ENCODE peak calls at places on chromosomes 12 and 14, in ten cellular contexts. X, R, V, N, K, U, O, Z, I and L are unnamed samples.

GRCh38 chr14:77707355-77707723 is 484 bp downstream of the ALKBH1 start:
- DNase-seq in O (no peak), K (no peak), Z (no peak), U (no peak), V (no peak), I (no peak), N (peak), X (peak), R (peak), L (no peak)

GRCh38 chr14:105382343-105383082 is 15.8 kb upstream of the TEX22 start:
- DNase-seq in N (no peak), O (no peak), K (no peak), U (no peak), X (no peak), R (no peak), I (no peak), V (no peak), Z (no peak), L (no peak)

GRCh38 chr12:53624956-53625355 is 1.2 kb downstream of the ATF7 start:
- DNase-seq in O (no peak), R (no peak), V (no peak), I (no peak), Z (no peak), N (no peak), X (no peak), K (no peak), U (no peak), L (no peak)

GRCh38 chr14:32933943-32934890 is 4.5 kb upstream of the NPAS3 start:
- DNase-seq in U (no peak), I (no peak), R (peak), N (no peak), O (no peak), Z (no peak), K (no peak), X (peak), V (no peak), L (no peak)

GRCh38 chr12:82650627-82651337 is 35.9 kb upstream of the TMTC2 start:
- DNase-seq in Z (no peak), R (peak), O (no peak), K (peak), U (no peak), X (no peak), I (peak), N (peak), V (no peak), L (peak)

GRCh38 chr12:46722737-46723136 is 103.1 kb downstream of the SLC38A4 start:
- DNase-seq in U (no peak), O (no peak), V (no peak), N (no peak), X (no peak), Z (no peak), K (no peak), R (no peak), I (peak), L (no peak)

GRCh38 chr14:90091393-90091792 is 29.6 kb downstream of the KCNK13 start:
- DNase-seq in U (no peak), K (no peak), V (no peak), X (no peak), R (no peak), O (no peak), I (no peak), N (no peak), Z (no peak), L (no peak)

GRCh38 chr14:73943083-73943482 is 6.8 kb downstream of the FAM161B start:
- DNase-seq in K (no peak), U (no peak), Z (peak), R (no peak), I (no peak), O (no peak), N (no peak), X (no peak), V (no peak), L (peak)

GRCh38 chr14:38255408-38255672 is 553 bp downstream of the CLEC14A start:
- DNase-seq in V (no peak), I (peak), R (no peak), U (no peak), N (no peak), Z (no peak), K (no peak), O (no peak), X (no peak), L (no peak)

GRCh38 chr12:93939641-93940040 is 208.7 kb upstream of the PLXNC1 start:
- DNase-seq in N (no peak), O (no peak), I (no peak), U (no peak), Z (no peak), K (no peak), X (no peak), R (no peak), V (no peak), L (no peak)

DNA sequence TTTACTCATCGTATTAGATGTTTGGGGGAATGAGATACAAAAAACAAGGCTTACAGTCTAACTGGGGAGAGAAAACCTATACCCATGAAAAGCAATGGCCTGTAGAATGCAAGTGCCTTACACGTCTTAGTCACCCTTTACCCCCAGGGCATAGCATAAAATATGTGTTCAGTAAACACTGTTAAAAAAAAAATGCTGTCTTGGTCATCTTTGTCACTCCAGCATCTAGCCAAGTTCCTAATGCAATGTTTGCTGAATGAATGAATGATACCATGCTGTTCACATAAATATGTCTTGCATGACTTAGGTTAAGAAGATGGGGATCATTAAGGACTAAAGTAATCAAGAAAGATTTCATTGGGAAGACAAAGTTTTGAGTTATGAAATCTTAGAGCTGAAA is 38.5 kb downstream of the PPP2R5E start:
- DNase-seq in N (no peak), Z (no peak), X (no peak), V (no peak), U (no peak), O (no peak), K (no peak), R (no peak), I (no peak), L (peak)
- H3K27ac ChIP-seq in N (peak), Z (no peak), X (no peak), V (no peak), U (no peak), O (no peak), K (no peak), R (no peak), I (no peak), L (peak)

GRCh38 chr12:70070494-70071007 is 172.7 kb upstream of the CNOT2 start:
- DNase-seq in I (no peak), N (no peak), U (no peak), O (no peak), Z (no peak), R (peak), K (no peak), X (no peak), V (no peak), L (no peak)

GRCh38 chr12:70069221-70069811 is 173.9 kb upstream of the CNOT2 start:
- DNase-seq in V (no peak), O (no peak), X (no peak), I (no peak), Z (no peak), R (peak), K (no peak), U (no peak), N (no peak), L (no peak)

GRCh38 chr12:70078161-70078560 is 165.1 kb upstream of the CNOT2 start:
- DNase-seq in R (no peak), U (no peak), V (no peak), X (no peak), O (no peak), I (no peak), Z (no peak), K (no peak), N (no peak), L (peak)

GRCh38 chr12:70077441-70077840 is 165.8 kb upstream of the CNOT2 start:
- DNase-seq in R (peak), V (no peak), I (no peak), N (no peak), K (no peak), X (no peak), U (no peak), O (no peak), Z (no peak), L (no peak)

DNA sequence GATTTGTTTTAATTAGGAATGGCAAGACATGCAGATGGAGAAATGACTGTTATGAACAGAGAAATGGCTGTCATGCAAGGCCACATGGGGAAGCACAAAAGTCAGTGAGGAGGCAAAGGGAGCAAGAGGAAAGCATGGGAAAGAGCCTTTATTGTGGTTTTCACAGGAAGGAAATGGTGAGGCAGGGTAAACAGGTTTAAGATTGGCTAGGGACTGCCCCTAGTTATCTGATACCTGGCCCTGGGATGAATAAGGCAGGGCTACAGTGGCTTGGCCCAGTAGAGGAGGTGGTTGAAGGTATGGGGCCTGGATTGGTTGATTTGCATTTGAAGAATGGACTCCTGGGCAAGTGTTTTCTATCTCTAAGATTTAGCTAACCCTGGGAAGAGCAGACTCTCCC is 168.7 kb upstream of the CNOT2 start:
- DNase-seq in R (peak), V (no peak), K (no peak), I (no peak), X (no peak), O (no peak), Z (no peak), U (no peak), N (no peak), L (no peak)
- H3K27ac ChIP-seq in R (no peak), V (no peak), K (no peak), I (no peak), X (no peak), O (no peak), Z (no peak), U (no peak), N (no peak), L (no peak)

DNA sequence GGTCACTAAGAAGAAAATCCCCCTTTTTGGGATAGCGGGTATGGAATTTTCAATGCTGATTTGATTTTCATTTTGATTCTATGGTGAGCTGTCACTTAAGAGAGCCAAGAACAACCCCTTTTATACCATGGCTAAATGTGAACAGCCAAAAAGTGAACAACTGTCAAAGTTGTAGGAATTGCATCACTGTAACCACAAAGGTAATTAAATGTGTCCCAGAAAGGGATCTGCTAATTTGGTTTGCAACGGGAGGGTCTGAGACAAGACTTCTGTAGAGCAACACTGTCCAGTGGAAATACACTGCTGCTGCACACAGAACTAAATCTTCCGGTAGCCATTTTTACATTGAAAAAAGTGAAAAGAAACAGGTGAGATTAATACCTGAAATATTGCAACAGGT is 14.6 kb downstream of the CHST11 start:
- DNase-seq in Z (no peak), V (no peak), U (no peak), O (no peak), N (no peak), R (no peak), I (no peak), K (no peak), X (no peak), L (no peak)
- H3K27ac ChIP-seq in Z (no peak), V (no peak), U (no peak), O (no peak), N (no peak), R (no peak), I (no peak), K (no peak), X (no peak), L (no peak)

GRCh38 chr12:13255792-13256704 is 59.5 kb downstream of the EMP1 start:
- DNase-seq in X (peak), U (peak), R (peak), V (peak), I (peak), O (peak), K (peak), N (peak), Z (peak), L (peak)
- H3K27ac ChIP-seq in X (peak), U (no peak), R (peak), V (no peak), I (no peak), O (no peak), K (no peak), N (no peak), Z (no peak), L (no peak)

DNA sequence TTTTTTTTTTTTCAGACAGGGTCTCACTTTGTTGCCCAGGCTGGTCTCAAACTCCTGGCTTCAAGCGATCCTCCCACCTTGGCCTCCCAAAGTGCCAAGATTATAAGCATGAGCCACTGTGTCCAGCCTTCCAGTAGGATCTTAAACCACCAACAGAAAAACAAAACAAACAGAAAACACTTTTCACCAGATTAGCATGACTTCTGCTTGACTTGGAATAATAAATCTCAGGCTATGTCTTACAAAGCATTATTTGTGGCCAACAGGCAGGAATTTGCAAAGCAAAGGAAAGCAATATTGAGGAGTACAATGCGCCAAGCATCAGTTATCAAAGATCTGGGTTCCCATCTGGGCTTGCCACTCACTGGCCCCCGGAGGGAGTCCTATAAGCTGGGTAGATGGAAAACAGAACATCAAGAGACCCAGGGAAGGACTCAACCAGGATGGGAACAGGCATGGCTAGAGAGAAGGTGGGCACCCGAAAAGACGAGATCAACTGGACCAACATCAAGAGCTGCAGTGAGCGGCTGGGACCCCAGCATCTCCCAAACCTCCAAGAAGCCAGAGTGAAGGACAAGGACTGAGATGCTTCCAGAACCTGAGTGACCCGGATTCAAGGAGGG is 101.3 kb downstream of the TMEM30B start:
- DNase-seq in N (no peak), X (no peak), O (no peak), R (no peak), I (no peak), U (no peak), K (no peak), Z (no peak), V (no peak), L (no peak)
- H3K27ac ChIP-seq in N (peak), X (no peak), O (no peak), R (no peak), I (no peak), U (no peak), K (no peak), Z (no peak), V (peak), L (peak)

GRCh38 chr14:53793790-53794560 is 162.7 kb downstream of the BMP4 start:
- DNase-seq in V (no peak), Z (no peak), N (no peak), O (no peak), I (peak), X (peak), K (no peak), R (no peak), U (no peak), L (no peak)
- H3K27ac ChIP-seq in V (no peak), Z (no peak), N (no peak), O (no peak), I (no peak), X (peak), K (no peak), R (no peak), U (no peak), L (no peak)

GRCh38 chr12:104623920-104624319 is 167.2 kb downstream of the CHST11 start:
- DNase-seq in U (no peak), K (no peak), I (no peak), V (no peak), N (no peak), O (no peak), X (no peak), R (no peak), Z (no peak), L (no peak)

GRCh38 chr12:104622942-104623341 is 166.2 kb downstream of the CHST11 start:
- DNase-seq in K (no peak), R (no peak), N (no peak), X (no peak), O (no peak), V (no peak), U (no peak), Z (no peak), I (no peak), L (no peak)

GRCh38 chr12:104627231-104627974 is 170.7 kb downstream of the CHST11 start:
- DNase-seq in V (no peak), I (no peak), O (no peak), N (no peak), U (no peak), R (no peak), X (no peak), K (no peak), Z (no peak), L (no peak)

GRCh38 chr12:104626069-104626690 is 169.4 kb downstream of the CHST11 start:
- DNase-seq in Z (no peak), N (no peak), K (no peak), R (no peak), X (no peak), U (no peak), I (no peak), O (no peak), V (no peak), L (no peak)

DNA sequence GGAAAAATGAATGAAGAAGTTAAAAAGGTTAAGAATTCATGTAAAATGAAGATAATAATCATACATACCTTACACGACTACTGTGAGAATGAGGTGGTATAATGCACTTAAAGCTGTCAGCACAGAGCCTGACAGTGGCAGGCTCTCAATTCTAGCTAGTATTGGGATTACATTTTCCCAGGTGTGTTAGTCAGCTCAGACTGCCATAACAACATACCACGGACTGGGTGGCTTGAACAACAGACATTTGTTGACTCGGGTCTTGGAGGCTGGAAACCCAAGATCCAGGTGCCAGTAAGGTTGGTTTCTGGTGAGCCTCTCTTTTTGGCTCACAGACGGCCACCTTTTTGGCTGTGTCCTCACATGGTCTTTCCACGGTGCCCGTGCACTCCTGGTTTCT is 167.8 kb downstream of the CHST11 start:
- DNase-seq in U (no peak), Z (no peak), R (no peak), I (no peak), K (no peak), N (no peak), O (no peak), X (no peak), V (no peak), L (no peak)
- H3K27ac ChIP-seq in U (no peak), Z (no peak), R (no peak), I (no peak), K (no peak), N (no peak), O (no peak), X (no peak), V (no peak), L (no peak)

DNA sequence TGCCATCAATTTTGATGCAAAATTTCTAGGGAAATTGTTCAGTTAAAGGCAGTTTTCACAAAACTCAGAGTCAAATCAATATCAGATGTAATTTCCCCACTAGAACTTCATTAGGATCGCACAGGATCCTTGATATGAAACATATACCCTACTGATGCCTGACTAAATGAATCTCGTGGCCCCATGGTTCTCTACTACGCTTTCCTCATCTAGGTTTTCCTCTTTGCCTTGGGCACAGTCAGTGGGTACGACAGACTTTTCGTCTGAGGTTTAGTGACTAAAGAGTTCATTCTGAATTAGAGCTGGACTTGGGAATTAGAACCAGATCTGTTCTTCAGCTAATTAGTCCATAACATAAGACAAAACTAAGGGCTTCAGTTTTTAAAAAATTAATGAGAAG is 42.5 kb upstream of the GNPNAT1 start:
- DNase-seq in R (no peak), U (no peak), V (no peak), X (no peak), N (no peak), I (no peak), O (no peak), Z (no peak), K (no peak), L (no peak)
- H3K27ac ChIP-seq in R (no peak), U (no peak), V (no peak), X (no peak), N (no peak), I (no peak), O (no peak), Z (no peak), K (no peak), L (no peak)